ENCODE peak calls at places on chromosomes 2 and 18, in ten cellular contexts. Y is AG10803, L is A549, K is foreskin fibroblast, J is right lobe of liver, N is fibroblast of the aortic adventitia, D is cardiac muscle cell, O is left ventricle myocardium inferior, B is kidney, R is adrenal gland. U is an unnamed sample.

GRCh38 chr2:12131975-12132374 is 385.5 kb downstream of the LPIN1 start:
- DNase-seq in Y (peak; percentile 37), L (no peak), K (peak; percentile 30), J (no peak), N (peak; percentile 66), D (no peak), O (no peak), B (no peak), R (no peak), U (peak; percentile 44)

GRCh38 chr2:233409286-233409991 is 55.1 kb downstream of the DGKD start:
- DNase-seq in Y (no peak), L (peak; percentile 62), K (no peak), J (no peak), N (peak; percentile 68), D (no peak), O (no peak), B (no peak), R (no peak), U (no peak)

GRCh38 chr2:60432202-60432601 is 121.3 kb downstream of the BCL11A start:
- DNase-seq in Y (no peak), L (no peak), K (no peak), J (no peak), N (no peak), D (no peak), O (no peak), B (no peak), R (no peak), U (no peak)

GRCh38 chr18:45560870-45561269 is 54.4 kb upstream of the SLC14A2 start:
- DNase-seq in Y (no peak), L (no peak), K (no peak), J (no peak), N (no peak), D (no peak), O (no peak), B (no peak), R (no peak), U (no peak)

GRCh38 chr2:190635781-190636180 is 13.1 kb upstream of the NAB1 start:
- DNase-seq in Y (no peak), L (peak; percentile 49), K (no peak), J (no peak), N (no peak), D (no peak), O (no peak), B (no peak), R (no peak), U (no peak)

GRCh38 chr2:152175012-152175367 is 573 bp downstream of the STAM2 start:
- DNase-seq in Y (no peak), L (no peak), K (no peak), J (no peak), N (no peak), D (no peak), O (no peak), B (no peak), R (no peak), U (no peak)

GRCh38 chr18:69222089-69222488 is 178.6 kb upstream of the DOK6 start:
- DNase-seq in Y (no peak), L (no peak), K (no peak), J (no peak), N (no peak), D (no peak), O (no peak), B (no peak), R (no peak), U (no peak)

GRCh38 chr2:9800975-9801723 is 42.1 kb upstream of the TAF1B start:
- DNase-seq in Y (peak; percentile 35), L (peak; percentile 23), K (no peak), J (no peak), N (peak; percentile 39), D (no peak), O (peak; percentile 38), B (peak; percentile 71), R (no peak), U (peak; percentile 79)

GRCh38 chr18:57668021-57668420 is 46.4 kb upstream of the NARS1 start:
- DNase-seq in Y (no peak), L (no peak), K (no peak), J (no peak), N (no peak), D (no peak), O (no peak), B (no peak), R (peak; percentile 19), U (no peak)

GRCh38 chr2:216001612-216002215 is 11.6 kb downstream of the MREG start:
- DNase-seq in Y (no peak), L (no peak), K (no peak), J (no peak), N (no peak), D (no peak), O (no peak), B (no peak), R (no peak), U (no peak)

GRCh38 chr2:76711490-76711889 is 810.7 kb downstream of the LRRTM4 start:
- DNase-seq in Y (no peak), L (no peak), K (no peak), J (no peak), N (no peak), D (no peak), O (no peak), B (no peak), R (no peak), U (no peak)

GRCh38 chr2:173874899-173875247 is 90.3 kb downstream of the SP3 start:
- DNase-seq in Y (no peak), L (no peak), K (no peak), J (no peak), N (no peak), D (no peak), O (no peak), B (no peak), R (no peak), U (no peak)

GRCh38 chr2:96117701-96118588 is 1.6 kb upstream of the ADRA2B start:
- DNase-seq in Y (no peak), L (no peak), K (no peak), J (no peak), N (no peak), D (peak; percentile 13), O (peak; percentile 9), B (peak; percentile 65), R (no peak), U (no peak)

GRCh38 chr2:192128655-192129054 is 66.1 kb downstream of the TMEFF2 start:
- DNase-seq in Y (no peak), L (no peak), K (no peak), J (no peak), N (peak; percentile 28), D (no peak), O (no peak), B (no peak), R (no peak), U (no peak)

GRCh38 chr2:199464614-199465352 is 7.0 kb upstream of the SATB2 start:
- DNase-seq in Y (no peak), L (no peak), K (no peak), J (no peak), N (no peak), D (no peak), O (no peak), B (no peak), R (no peak), U (no peak)

GRCh38 chr2:147385600-147385999 is 459.2 kb upstream of the ACVR2A start:
- DNase-seq in Y (no peak), L (no peak), K (no peak), J (no peak), N (no peak), D (no peak), O (no peak), B (no peak), R (no peak), U (no peak)

DNA sequence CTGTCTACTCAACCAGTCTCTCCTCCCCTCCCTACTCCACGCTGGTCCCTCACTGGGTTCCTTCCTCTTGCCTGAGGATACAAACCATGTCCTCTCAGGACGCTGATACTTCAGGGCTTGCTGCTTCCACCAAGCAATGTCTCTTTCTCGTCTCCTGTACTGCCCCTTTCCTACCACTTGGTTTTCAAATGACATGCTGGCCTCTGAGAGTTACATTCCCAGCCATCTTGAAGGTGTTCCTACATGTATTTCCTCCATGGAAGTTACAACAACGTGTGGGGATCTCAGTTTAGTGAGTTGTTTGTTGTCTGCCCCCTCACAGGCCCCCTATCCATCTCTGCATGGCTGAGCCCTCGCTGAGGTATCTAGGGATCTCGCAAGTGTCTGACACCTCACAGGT is 334.5 kb upstream of the SKOR2 start:
- DNase-seq in Y (no peak), L (no peak), K (no peak), J (no peak), N (no peak), D (no peak), O (no peak), B (no peak), R (no peak), U (no peak)
- TF ChIP-seq CTCF in Y (no peak), L (no peak), K (no peak), J (no peak), N (no peak), D (no peak), O (no peak), B (no peak), R (no peak), U (no peak)

GRCh38 chr2:219244789-219245147 is 476 bp downstream of the GLB1L start:
- DNase-seq in Y (no peak), L (no peak), K (no peak), J (no peak), N (no peak), D (no peak), O (no peak), B (no peak), R (no peak), U (no peak)
- H3K4me3 ChIP-seq in Y (peak overlapping the region; percentile 76), L (peak overlapping the region; percentile 78), K (peak overlapping the region; percentile 88), J (peak overlapping the region; percentile 98), N (peak overlapping the region; percentile 98), D (peak overlapping the region; percentile 75), O (peak overlapping the region; percentile 81), B (peak overlapping the region; percentile 77), R (no peak overlapping the region), U (peak overlapping the region; percentile 91)

DNA sequence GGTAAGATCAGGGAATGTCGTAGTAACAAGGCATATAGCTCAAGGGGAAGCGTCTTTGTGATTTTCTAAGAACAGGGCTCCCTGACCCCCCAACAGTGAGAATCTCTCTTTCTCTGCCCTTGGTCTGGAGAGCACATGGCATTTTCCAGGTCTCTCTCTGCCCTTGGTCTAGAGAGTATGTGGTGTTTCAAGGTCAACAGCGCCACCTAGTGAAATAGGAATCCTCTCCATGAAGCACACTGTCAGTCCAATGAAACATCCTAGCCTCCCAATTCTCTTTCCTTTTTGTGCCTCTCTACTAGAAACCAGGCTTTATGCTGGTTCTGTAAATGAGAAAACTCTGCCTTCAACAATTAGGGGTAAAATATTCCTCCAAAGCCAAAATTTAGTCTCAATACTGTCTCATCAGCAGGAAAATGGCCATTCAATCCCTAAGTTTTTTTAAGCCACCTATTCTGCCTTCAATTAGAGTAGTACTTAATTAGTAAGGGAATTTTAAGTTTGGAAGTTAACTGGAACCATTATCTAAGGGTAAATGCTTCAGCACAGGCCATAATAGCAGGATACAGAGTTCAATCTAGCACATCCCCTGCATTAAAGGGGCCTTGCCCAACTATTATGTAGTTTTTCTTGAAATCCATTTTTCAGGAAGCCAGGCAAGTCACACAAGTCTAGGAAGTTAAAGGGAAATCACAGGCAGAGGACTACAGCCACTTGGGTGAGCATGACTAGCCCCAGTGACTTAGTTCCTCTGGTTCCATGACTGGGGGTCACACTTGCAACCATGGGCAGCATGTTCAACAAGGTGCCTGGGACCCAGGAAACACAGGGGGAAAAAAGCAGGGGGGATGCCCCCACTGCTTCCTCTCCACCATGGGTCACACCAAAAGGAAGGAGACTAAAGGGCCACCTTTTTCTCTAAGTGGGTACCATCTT is 12.4 kb downstream of the DYM start:
- DNase-seq in Y (peak; percentile 70), L (peak; percentile 71), K (peak; percentile 66), J (no peak), N (peak; percentile 59), D (peak; percentile 69), O (no peak), B (no peak), R (peak; percentile 31), U (peak; percentile 68)
- TF ChIP-seq CTCF in Y (peak; percentile 58), L (peak; percentile 57), K (peak; percentile 46), J (peak; percentile 36), N (peak; percentile 40), D (peak; percentile 61), O (peak; percentile 68), B (peak; percentile 25), R (peak; percentile 27), U (peak; percentile 59)

GRCh38 chr2:45008296-45009129 is 739 bp downstream of the SIX2 start:
- DNase-seq in Y (peak; percentile 16), L (no peak), K (no peak), J (no peak), N (no peak), D (peak; percentile 20), O (no peak), B (peak; percentile 81), R (peak; percentile 41), U (no peak)
- H3K4me3 ChIP-seq in Y (peak overlapping the region; percentile 47), L (no peak overlapping the region), K (peak overlapping the region; percentile 47), J (peak overlapping the region; percentile 39), N (peak overlapping the region; percentile 25), D (peak overlapping the region; percentile 4), O (peak overlapping the region; percentile 68), B (peak overlapping the region; percentile 49), R (no peak overlapping the region), U (peak overlapping the region; percentile 12)